ENCODE peak calls at places on chromosome 22, in five cellular contexts. J, C, N, R and M are unnamed samples.

GRCh38 chr22:43515411-43515810 is 103.6 kb downstream of the MPPED1 start:
- DNase-seq in R (no peak), C (no peak), N (no peak), J (no peak), M (no peak)

GRCh38 chr22:43631846-43632245 is 180.3 kb downstream of the EFCAB6 start:
- DNase-seq in C (no peak), N (no peak), J (no peak), R (no peak), M (no peak)

GRCh38 chr22:47801541-47802245 is 1039.2 kb downstream of the TBC1D22A start:
- DNase-seq in J (no peak), N (no peak), R (no peak), C (no peak), M (no peak)

GRCh38 chr22:35629406-35630234 is 12.5 kb upstream of the MB start:
- DNase-seq in N (peak), R (peak), J (peak), C (peak), M (peak)

GRCh38 chr22:40176921-40177737 is 596 bp upstream of the TNRC6B start:
- DNase-seq in N (no peak), R (no peak), J (peak), C (peak), M (peak)

GRCh38 chr22:39292561-39293074 is 26.8 kb downstream of the RPL3 start:
- DNase-seq in N (peak), R (peak), C (peak), J (peak), M (peak)

GRCh38 chr22:21029486-21030025 is 2.8 kb downstream of the SLC7A4 start:
- DNase-seq in C (no peak), J (no peak), N (no peak), R (no peak), M (no peak)

GRCh38 chr22:37933711-37934376 is 19.6 kb downstream of the C22orf23 start:
- DNase-seq in N (peak), C (peak), J (peak), R (peak), M (peak)

GRCh38 chr22:39026509-39027150 is 5.7 kb downstream of the APOBEC3D start:
- DNase-seq in C (no peak), J (no peak), N (no peak), R (no peak), M (no peak)

GRCh38 chr22:44667829-44668189 is 34.2 kb upstream of the PRR5 start:
- DNase-seq in J (no peak), C (no peak), N (no peak), R (no peak), M (no peak)
- H3K4me3 ChIP-seq in J (peak), C (peak), N (peak), R (peak), M (peak)

GRCh38 chr22:23775779-23776375 is 3.2 kb downstream of the MMP11 start:
- DNase-seq in R (no peak), N (no peak), C (no peak), J (no peak), M (no peak)
- TF ChIP-seq CTCF in R (no peak), N (no peak), C (no peak), J (no peak), M (no peak)

DNA sequence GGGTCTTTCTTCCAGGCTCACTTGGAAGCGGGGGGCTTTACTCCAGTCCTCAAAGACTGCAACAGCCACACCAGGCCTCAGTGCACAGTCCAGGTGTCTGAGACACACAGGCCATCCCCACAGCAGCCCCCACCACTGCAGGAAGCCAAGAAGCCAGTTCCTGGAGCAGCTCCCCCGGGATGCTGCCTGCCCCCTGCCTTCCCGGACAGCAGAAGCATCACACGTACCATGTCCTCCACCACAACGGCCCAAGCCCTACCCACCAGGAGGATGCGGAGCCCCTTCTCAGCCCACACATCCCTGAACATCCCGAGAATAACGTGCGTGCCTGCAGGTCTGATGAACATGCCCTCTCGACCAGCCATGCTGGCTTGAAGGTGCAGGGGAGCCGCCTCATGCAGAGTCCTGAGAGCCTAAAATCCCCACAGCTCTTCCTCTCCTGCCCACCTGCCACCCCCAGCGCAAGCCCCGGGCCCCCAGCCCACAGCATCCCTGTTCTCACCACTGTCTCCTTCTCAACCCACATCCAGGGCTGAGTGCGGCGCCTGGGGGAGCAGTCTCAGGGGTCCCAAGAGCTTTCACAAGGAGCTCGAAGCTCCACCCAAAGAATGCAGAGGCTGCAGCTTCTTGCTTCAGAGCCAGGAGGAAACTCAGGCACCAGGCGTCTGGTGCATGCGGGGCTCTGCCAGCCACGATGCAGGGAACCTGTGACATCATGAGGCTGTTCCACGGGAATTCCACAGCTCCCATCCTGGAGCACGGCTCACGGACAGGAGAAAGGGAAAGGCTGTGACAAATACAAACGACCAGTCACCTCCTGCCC is 209.6 kb downstream of the BRD1 start:
- DNase-seq in N (peak), C (no peak), R (no peak), J (no peak), M (no peak)
- H3K4me3 ChIP-seq in N (no peak), C (no peak), R (no peak), J (no peak), M (no peak)

GRCh38 chr22:28772633-28773460 is at the start of gene CCDC117:
- DNase-seq in C (peak), R (peak), N (peak), J (peak), M (peak)
- TF ChIP-seq CTCF in C (no peak), R (peak), N (peak), J (no peak), M (peak)

GRCh38 chr22:19522190-19522880 is 1.9 kb downstream of the CLDN5 start:
- DNase-seq in J (no peak), R (no peak), C (no peak), N (no peak), M (no peak)
- H3K4me3 ChIP-seq in J (peak), R (no peak), C (no peak), N (peak), M (no peak)

GRCh38 chr22:18998998-18999397 is 62.9 kb upstream of the PRODH start:
- DNase-seq in R (no peak), C (no peak), J (no peak), N (no peak), M (no peak)
- TF ChIP-seq CTCF in R (peak), C (peak), J (no peak), N (no peak), M (peak)